ENCODE peak calls at places on chromosomes 13 and 19, in ten cellular contexts. C is T-helper 1 cell; T is activated naive CD8-positive, alpha-beta T cell treated with anti-CD3 and anti-CD28 coated beads, Interleukin-2, amount 10 ng/mL, durations not matched to agents 7 days and 5 days; B is stimulated activated CD8-positive, alpha-beta memory T cell treated with anti-CD3 and anti-CD28 coated beads, Interleukin-15, amount 100 ng/mL, for 1 hour; Y is GM18507; X is NCI-H2171 treated with DMSO at 0.1 percent for 48 hours; N is H4; U is activated CD4-positive, alpha-beta T cell treated with anti-CD3 and anti-CD28 coated beads for 1 hour; Q is non-pigmented ciliary epithelial cell; F is GM23248. A is an unnamed sample.

GRCh38 chr13:65236841-65237418 is 1993.2 kb downstream of the PCDH9 start:
- DNase-seq in Q (no peak), F (no peak), U (no peak), Y (no peak), C (no peak), X (no peak), N (no peak), B (no peak), T (no peak), A (no peak)

GRCh38 chr13:76822691-76823267 is 63.4 kb downstream of the KCTD12 start:
- DNase-seq in B (no peak), N (peak), Y (no peak), U (no peak), F (peak), C (no peak), X (peak), T (no peak), Q (no peak), A (no peak)

GRCh38 chr19:590396-590745 is 690 bp downstream of the HCN2 start:
- DNase-seq in C (no peak), Y (no peak), N (no peak), Q (no peak), T (peak), U (no peak), F (peak), B (no peak), X (no peak), A (no peak)

GRCh38 chr19:56141416-56141992 is 417 bp downstream of the ZNF444 start:
- DNase-seq in B (no peak), Y (no peak), X (no peak), C (peak), Q (no peak), U (no peak), N (no peak), T (peak), F (peak), A (peak)

GRCh38 chr19:46416077-46416709 is 2.8 kb upstream of the CCDC8 start:
- DNase-seq in N (peak), U (no peak), T (no peak), C (no peak), B (no peak), F (peak), X (peak), Q (no peak), Y (no peak), A (no peak)

GRCh38 chr19:16684216-16684615 is 23.3 kb downstream of the TMEM38A start:
- DNase-seq in T (no peak), Y (no peak), B (no peak), C (no peak), N (no peak), U (no peak), X (no peak), Q (no peak), F (no peak), A (no peak)

GRCh38 chr19:33290082-33290815 is 12.1 kb downstream of the CEBPA start:
- DNase-seq in Y (no peak), Q (no peak), F (no peak), N (no peak), T (no peak), C (no peak), B (no peak), X (no peak), U (no peak), A (no peak)

GRCh38 chr19:1468274-1469199 is 10.5 kb downstream of the C19orf25 start:
- DNase-seq in C (no peak), N (no peak), Y (no peak), Q (no peak), F (peak), U (no peak), B (no peak), T (peak), X (peak), A (no peak)

GRCh38 chr19:57025491-57025890 is 94.3 kb upstream of the USP29 start:
- DNase-seq in F (no peak), Y (no peak), C (no peak), N (no peak), U (no peak), Q (no peak), X (no peak), B (no peak), T (no peak), A (no peak)

GRCh38 chr19:11596156-11596555 is 1.1 kb upstream of the ZNF627 start:
- DNase-seq in X (no peak), N (no peak), Q (no peak), C (no peak), Y (no peak), F (no peak), U (no peak), B (no peak), T (no peak), A (no peak)

GRCh38 chr19:33802801-33803200 is 6.1 kb downstream of the KCTD15 start:
- DNase-seq in Q (no peak), C (no peak), N (no peak), T (no peak), Y (no peak), U (no peak), B (no peak), F (no peak), X (no peak), A (no peak)

GRCh38 chr19:2149980-2150793 is 1.2 kb downstream of the AP3D1 start:
- DNase-seq in T (no peak), Y (no peak), U (no peak), C (no peak), X (no peak), B (no peak), N (no peak), Q (no peak), F (peak), A (no peak)

GRCh38 chr13:65600702-65601101 is 1629.4 kb downstream of the PCDH9 start:
- DNase-seq in F (peak), Y (no peak), C (no peak), Q (peak), U (no peak), N (peak), X (no peak), B (no peak), T (no peak), A (no peak)

GRCh38 chr19:11387154-11388034 is 3.3 kb upstream of the EPOR start:
- DNase-seq in Y (no peak), U (no peak), X (no peak), C (no peak), N (no peak), B (no peak), F (no peak), T (no peak), Q (no peak), A (no peak)

GRCh38 chr13:97254809-97255208 is 32.7 kb downstream of the MBNL2 start:
- DNase-seq in T (no peak), Q (peak), F (peak), Y (no peak), C (no peak), X (peak), B (no peak), N (peak), U (no peak), A (no peak)

GRCh38 chr19:42657551-42657950 is 62.8 kb upstream of the CEACAM8 start:
- DNase-seq in Y (no peak), C (no peak), U (no peak), Q (peak), T (no peak), N (no peak), B (no peak), X (no peak), F (peak), A (no peak)

GRCh38 chr13:97335488-97336134 is 98.4 kb upstream of the RAP2A start:
- DNase-seq in U (no peak), Q (no peak), C (no peak), N (no peak), B (no peak), T (no peak), Y (no peak), F (no peak), X (no peak), A (no peak)

GRCh38 chr13:39776439-39776838 is 121.0 kb downstream of the COG6 start:
- DNase-seq in C (no peak), X (no peak), B (no peak), T (no peak), F (peak), Y (no peak), N (no peak), Q (peak), U (no peak), A (no peak)

GRCh38 chr13:50715402-50716146 is 127.9 kb downstream of the DLEU7 start:
- DNase-seq in T (no peak), N (no peak), B (no peak), F (no peak), X (no peak), U (no peak), C (no peak), Y (no peak), Q (no peak), A (no peak)

GRCh38 chr19:33484226-33484774 is 37.3 kb downstream of the PEPD start:
- DNase-seq in F (no peak), Q (no peak), Y (no peak), X (no peak), N (no peak), U (no peak), T (no peak), B (no peak), C (no peak), A (no peak)

GRCh38 chr13:111216166-111216960 is 101.3 kb downstream of the ARHGEF7 start:
- DNase-seq in T (peak), Q (no peak), N (no peak), Y (no peak), U (no peak), C (no peak), F (peak), X (peak), B (peak), A (peak)

GRCh38 chr13:30906411-30906990 is 430 bp downstream of the MEDAG start:
- DNase-seq in F (peak), U (no peak), C (no peak), B (no peak), T (peak), Y (no peak), Q (no peak), X (no peak), N (no peak), A (no peak)

GRCh38 chr19:33493401-33494275 is 28.0 kb downstream of the PEPD start:
- DNase-seq in U (no peak), C (no peak), T (no peak), F (no peak), B (no peak), Q (no peak), X (no peak), N (no peak), Y (no peak), A (no peak)

GRCh38 chr13:29909975-29910674 is 59.7 kb upstream of the UBL3 start:
- DNase-seq in C (no peak), U (no peak), T (no peak), B (no peak), X (no peak), Y (no peak), F (peak), Q (no peak), N (no peak), A (no peak)

GRCh38 chr13:36872621-36873020 is 47.4 kb downstream of the SMAD9 start:
- DNase-seq in N (no peak), X (no peak), Q (no peak), U (no peak), Y (no peak), C (no peak), B (no peak), T (no peak), F (no peak), A (no peak)

GRCh38 chr19:4742717-4743646 is 19.3 kb upstream of the DPP9 start:
- DNase-seq in B (no peak), X (peak), F (no peak), Q (no peak), N (no peak), Y (no peak), U (no peak), T (no peak), C (no peak), A (no peak)

GRCh38 chr13:109400192-109400591 is 386.2 kb downstream of the IRS2 start:
- DNase-seq in Q (no peak), F (no peak), U (no peak), T (no peak), X (no peak), B (no peak), Y (no peak), C (no peak), N (no peak), A (no peak)

GRCh38 chr13:42549555-42549941 is 24.4 kb upstream of the TNFSF11 start:
- DNase-seq in T (no peak), B (no peak), Y (no peak), F (no peak), N (no peak), U (no peak), Q (no peak), X (no peak), C (no peak), A (no peak)

GRCh38 chr19:44623080-44623479 is 9.7 kb downstream of the IGSF23 start:
- DNase-seq in T (no peak), X (no peak), N (no peak), B (no peak), U (no peak), F (peak), C (no peak), Q (no peak), Y (no peak), A (no peak)

GRCh38 chr13:28530729-28531194 is 35.8 kb upstream of the FLT1 start:
- DNase-seq in T (no peak), C (no peak), U (no peak), Q (no peak), X (no peak), F (peak), Y (no peak), N (no peak), B (no peak), A (no peak)

GRCh38 chr13:61246351-61246750 is 169.3 kb downstream of the PCDH20 start:
- DNase-seq in X (no peak), Q (no peak), F (no peak), U (no peak), T (no peak), N (no peak), B (no peak), Y (no peak), C (no peak), A (no peak)

GRCh38 chr13:34129422-34129821 is 311.5 kb downstream of the RFC3 start:
- DNase-seq in X (no peak), Q (no peak), U (no peak), B (no peak), C (no peak), Y (no peak), F (no peak), N (no peak), T (no peak), A (no peak)